ENCODE peak calls at places on chromosomes 6 and 20, in six cellular contexts. G is foreskin fibroblast, C is keratinocyte, F is hepatocyte, R is cardiac fibroblast, I is IMR-90. N is an unnamed sample.

GRCh38 chr20:61499859-61500258 is 247.8 kb downstream of the CDH4 start:
- DNase-seq in G (peak), C (no peak), F (peak), R (peak), I (peak), N (no peak)

GRCh38 chr6:87656857-87657256 is 45.2 kb downstream of the AKIRIN2 start:
- DNase-seq in G (no peak), C (no peak), F (no peak), R (peak), I (no peak), N (no peak)

GRCh38 chr20:17610566-17611289 is 40.9 kb downstream of the DSTN start:
- DNase-seq in G (no peak), C (no peak), F (no peak), R (no peak), I (no peak), N (no peak)

GRCh38 chr6:73388800-73389512 is 5.7 kb upstream of the DDX43 start:
- DNase-seq in G (peak), C (no peak), F (peak), R (peak), I (peak), N (peak)

GRCh38 chr6:1285589-1286340 is 26.1 kb upstream of the FOXQ1 start:
- DNase-seq in G (peak), C (no peak), F (peak), R (peak), I (peak), N (no peak)

GRCh38 chr6:150286919-150287318 is 81.9 kb upstream of the IYD start:
- DNase-seq in G (no peak), C (no peak), F (no peak), R (no peak), I (peak), N (no peak)

GRCh38 chr6:1170793-1171192 is 141.1 kb upstream of the FOXQ1 start:
- DNase-seq in G (no peak), C (no peak), F (peak), R (no peak), I (no peak), N (no peak)

GRCh38 chr6:235763-236360 is 56.4 kb upstream of the DUSP22 start:
- DNase-seq in G (no peak), C (no peak), F (no peak), R (peak), I (peak), N (no peak)

GRCh38 chr20:33660685-33661058 is 1.5 kb upstream of the C20orf144 start:
- DNase-seq in G (no peak), C (no peak), F (no peak), R (no peak), I (no peak), N (no peak)

GRCh38 chr20:23637282-23638221 is at the start of gene CST3:
- DNase-seq in G (peak), C (no peak), F (peak), R (peak), I (peak), N (peak)

GRCh38 chr20:51629399-51630058 is 87.0 kb upstream of the NFATC2 start:
- DNase-seq in G (no peak), C (no peak), F (no peak), R (no peak), I (no peak), N (no peak)

GRCh38 chr6:106134906-106135634 is 48.9 kb downstream of the PRDM1 start:
- DNase-seq in G (peak), C (no peak), F (peak), R (peak), I (no peak), N (peak)

GRCh38 chr20:10558635-10559187 is 115.1 kb downstream of the JAG1 start:
- DNase-seq in G (peak), C (peak), F (no peak), R (peak), I (peak), N (no peak)

GRCh38 chr6:35019171-35019570 is 122.0 kb downstream of the TCP11 start:
- DNase-seq in G (no peak), C (no peak), F (no peak), R (no peak), I (no peak), N (no peak)

GRCh38 chr20:56516631-56517030 is 7.9 kb upstream of the FAM209A start:
- DNase-seq in G (no peak), C (no peak), F (no peak), R (no peak), I (no peak), N (no peak)

GRCh38 chr6:152301806-152302568 is 335.2 kb downstream of the SYNE1 start:
- DNase-seq in G (peak), C (peak), F (peak), R (peak), I (peak), N (peak)

GRCh38 chr6:2990179-2990931 is 9.3 kb upstream of the NQO2 start:
- DNase-seq in G (no peak), C (no peak), F (peak), R (peak), I (no peak), N (peak)

GRCh38 chr6:170083236-170084051 is 207.4 kb downstream of the DLL1 start:
- DNase-seq in G (no peak), C (no peak), F (no peak), R (no peak), I (no peak), N (no peak)

GRCh38 chr20:51807864-51808263 is 5.5 kb upstream of the SALL4 start:
- DNase-seq in G (no peak), C (no peak), F (no peak), R (no peak), I (peak), N (no peak)

GRCh38 chr6:108589244-108589730 is 28.6 kb downstream of the FOXO3 start:
- DNase-seq in G (peak), C (no peak), F (peak), R (peak), I (peak), N (peak)

GRCh38 chr6:104166055-104166668 is 693.6 kb downstream of the HACE1 start:
- DNase-seq in G (no peak), C (no peak), F (no peak), R (no peak), I (no peak), N (no peak)

GRCh38 chr6:46948699-46949098 is 27.0 kb upstream of the ADGRF5 start:
- DNase-seq in G (no peak), C (no peak), F (no peak), R (peak), I (no peak), N (no peak)

GRCh38 chr6:73074175-73074574 is 151.1 kb downstream of the KHDC1L start:
- DNase-seq in G (peak), C (no peak), F (no peak), R (peak), I (peak), N (no peak)

GRCh38 chr20:50027611-50028105 is 44.9 kb downstream of the SNAI1 start:
- DNase-seq in G (peak), C (no peak), F (peak), R (peak), I (peak), N (peak)

GRCh38 chr6:5025911-5026819 is 22.3 kb upstream of the RPP40 start:
- DNase-seq in G (no peak), C (no peak), F (peak), R (peak), I (peak), N (peak)

GRCh38 chr6:112008482-112008881 is 45.4 kb upstream of the CCN6 start:
- DNase-seq in G (no peak), C (no peak), F (no peak), R (no peak), I (peak), N (no peak)

GRCh38 chr20:56922497-56922896 is 293.4 kb downstream of the TFAP2C start:
- DNase-seq in G (no peak), C (no peak), F (no peak), R (no peak), I (no peak), N (no peak)

GRCh38 chr6:34656378-34657036 is 40.1 kb downstream of the ILRUN start:
- DNase-seq in G (peak), C (no peak), F (peak), R (peak), I (peak), N (peak)

GRCh38 chr20:10314198-10314597 is 95.6 kb downstream of the SNAP25 start:
- DNase-seq in G (peak), C (no peak), F (no peak), R (peak), I (peak), N (no peak)

GRCh38 chr20:38447251-38447661 is 12.1 kb upstream of the SNHG17 start:
- DNase-seq in G (no peak), C (no peak), F (no peak), R (no peak), I (no peak), N (no peak)

GRCh38 chr20:38446441-38447209 is 11.5 kb upstream of the SNHG17 start:
- DNase-seq in G (peak), C (peak), F (peak), R (peak), I (peak), N (peak)

GRCh38 chr20:38449046-38449445 is 13.9 kb upstream of the SNHG17 start:
- DNase-seq in G (no peak), C (no peak), F (no peak), R (no peak), I (no peak), N (no peak)

GRCh38 chr20:38445901-38446425 is 10.8 kb upstream of the SNHG17 start:
- DNase-seq in G (no peak), C (no peak), F (no peak), R (no peak), I (no peak), N (no peak)

GRCh38 chr20:38447931-38448675 is 13.0 kb upstream of the SNHG17 start:
- DNase-seq in G (no peak), C (no peak), F (no peak), R (no peak), I (no peak), N (no peak)
- TF ChIP-seq CTCF in G (no peak), C (no peak), F (no peak), R (no peak), I (no peak), N (no peak)

GRCh38 chr6:138948028-138948427 is 40.0 kb downstream of the REPS1 start:
- DNase-seq in G (no peak), C (no peak), F (no peak), R (peak), I (no peak), N (no peak)

GRCh38 chr6:138953451-138953850 is 34.6 kb downstream of the REPS1 start:
- DNase-seq in G (peak), C (no peak), F (no peak), R (peak), I (peak), N (no peak)

GRCh38 chr6:138944412-138944811 is 43.6 kb downstream of the REPS1 start:
- DNase-seq in G (peak), C (no peak), F (no peak), R (peak), I (peak), N (peak)

GRCh38 chr6:138945354-138945753 is 42.7 kb downstream of the REPS1 start:
- DNase-seq in G (no peak), C (no peak), F (no peak), R (no peak), I (no peak), N (peak)

DNA sequence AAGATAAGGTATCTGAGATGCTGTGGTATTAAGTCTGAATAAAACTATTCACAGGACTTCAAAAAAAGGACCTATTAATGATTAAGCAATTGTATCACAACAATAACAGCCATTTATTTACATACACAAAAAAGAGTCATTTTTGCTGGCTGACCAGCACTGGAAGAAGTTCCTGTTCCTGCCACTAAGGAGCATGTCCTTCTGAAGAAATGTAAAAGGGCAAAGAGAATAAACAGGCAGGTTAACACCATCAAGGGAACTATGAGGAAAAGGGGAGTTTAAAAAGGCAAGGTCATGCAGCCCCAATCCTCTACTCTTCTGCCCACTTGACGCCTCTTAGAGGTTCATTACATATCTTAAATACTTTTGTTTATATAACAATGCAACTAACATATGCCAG is 39.3 kb downstream of the REPS1 start:
- DNase-seq in G (no peak), C (no peak), F (no peak), R (no peak), I (no peak), N (no peak)
- TF ChIP-seq CTCF in G (no peak), C (no peak), F (no peak), R (peak), I (no peak), N (no peak)

GRCh38 chr20:62624719-62625455 is 17.4 kb upstream of the SLCO4A1 start:
- DNase-seq in G (no peak), C (no peak), F (no peak), R (no peak), I (no peak), N (no peak)

GRCh38 chr20:62622178-62622876 is 20.0 kb upstream of the SLCO4A1 start:
- DNase-seq in G (no peak), C (no peak), F (no peak), R (no peak), I (no peak), N (no peak)

GRCh38 chr20:62622877-62623487 is 19.3 kb upstream of the SLCO4A1 start:
- DNase-seq in G (no peak), C (no peak), F (no peak), R (no peak), I (no peak), N (no peak)

GRCh38 chr20:62624325-62624690 is 18.0 kb upstream of the SLCO4A1 start:
- DNase-seq in G (no peak), C (no peak), F (peak), R (no peak), I (no peak), N (peak)

DNA sequence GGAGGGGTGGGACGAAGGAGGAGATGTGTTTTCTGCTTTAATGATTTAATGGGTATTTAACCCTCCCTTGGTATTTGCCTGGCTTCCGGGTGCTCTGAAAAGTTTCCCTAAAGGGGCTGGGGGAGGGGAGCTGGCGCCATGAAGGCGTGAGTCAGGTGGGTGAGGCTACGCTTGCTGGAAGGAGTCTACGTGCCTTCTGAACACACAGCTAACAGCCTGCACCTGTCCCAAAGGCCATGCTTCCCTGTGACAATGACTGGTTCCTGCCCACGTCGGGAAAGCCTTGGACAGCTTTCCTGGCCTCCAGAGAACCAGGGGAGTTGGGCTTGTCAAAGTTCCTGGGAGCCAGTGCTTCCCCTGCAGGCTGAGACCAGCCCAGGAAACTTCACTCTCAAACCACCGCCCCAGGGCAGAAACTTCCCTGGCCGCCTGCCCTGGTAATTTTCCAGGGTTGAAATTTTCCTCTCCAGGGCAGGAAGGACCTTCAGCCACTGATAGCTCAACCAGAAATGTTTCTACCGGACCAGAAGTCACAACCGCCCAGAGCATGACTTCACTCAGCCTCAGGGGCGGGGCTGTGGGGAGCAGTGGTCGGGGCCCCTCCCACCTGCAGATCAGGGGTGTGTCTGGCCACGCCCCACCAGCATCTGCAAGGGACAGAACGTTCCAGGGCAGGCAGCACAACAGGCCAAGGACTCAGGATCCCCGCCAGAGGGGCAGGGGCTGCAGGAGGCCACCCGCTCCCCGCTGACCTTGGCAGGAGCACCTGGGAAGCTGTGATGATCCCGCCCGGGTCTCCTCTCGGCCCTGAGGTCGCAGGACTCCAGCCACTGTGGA is 18.6 kb upstream of the SLCO4A1 start:
- DNase-seq in G (peak), C (peak), F (peak), R (peak), I (peak), N (peak)
- TF ChIP-seq CTCF in G (no peak), C (no peak), F (no peak), R (peak), I (no peak), N (no peak)

GRCh38 chr20:45336530-45337366 is 11.5 kb downstream of the SDC4 start:
- DNase-seq in G (peak), C (no peak), F (peak), R (peak), I (peak), N (no peak)
- TF ChIP-seq CTCF in G (no peak), C (no peak), F (no peak), R (no peak), I (no peak), N (no peak)

GRCh38 chr20:2340136-2340535 is 40.6 kb upstream of the TGM6 start:
- DNase-seq in G (no peak), C (no peak), F (no peak), R (no peak), I (no peak), N (no peak)
- TF ChIP-seq CTCF in G (no peak), C (no peak), F (no peak), R (no peak), I (no peak), N (no peak)

DNA sequence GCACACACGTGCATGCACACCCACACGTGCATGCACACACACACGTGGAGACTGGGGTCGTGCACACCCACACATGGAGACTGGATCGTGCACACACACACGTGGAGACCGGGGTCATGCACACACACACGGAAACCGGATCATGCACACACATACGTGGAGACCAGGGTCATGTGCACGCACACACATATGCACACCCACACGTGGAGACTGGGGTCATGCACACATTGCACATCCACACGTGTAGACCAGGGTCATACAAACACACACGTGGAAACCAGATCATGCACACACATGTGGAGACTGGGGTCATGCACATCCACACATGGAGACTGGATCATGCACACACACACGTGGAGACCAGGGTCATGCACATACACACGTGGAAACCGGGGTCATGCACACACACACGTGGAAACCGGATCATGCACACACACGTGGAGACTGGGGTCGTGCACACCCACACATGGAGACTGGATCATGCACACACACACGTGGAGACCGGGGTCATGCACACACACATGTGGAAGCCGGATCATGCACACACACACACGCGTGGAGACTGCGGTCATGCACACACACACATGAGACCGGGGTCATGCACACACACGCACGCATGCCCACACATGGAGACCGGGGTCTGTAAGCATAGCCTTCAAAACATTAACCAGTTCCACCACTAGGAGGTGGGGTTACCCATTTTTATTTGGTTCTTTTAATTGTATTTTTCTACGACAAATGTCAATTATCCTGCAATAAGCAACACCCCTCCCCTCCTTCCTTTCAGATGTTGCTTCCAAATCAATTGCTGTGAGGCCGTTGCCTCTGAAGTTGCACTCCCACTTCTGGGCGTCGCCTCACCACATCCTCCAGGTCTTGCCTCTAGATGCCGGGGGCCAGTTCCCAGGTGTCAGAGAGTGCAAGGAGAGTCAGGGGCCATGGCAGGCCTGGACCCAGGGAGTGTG is 95.8 kb downstream of the TMEM242 start:
- DNase-seq in G (no peak), C (no peak), F (no peak), R (peak), I (no peak), N (peak)
- TF ChIP-seq CTCF in G (peak), C (peak), F (no peak), R (peak), I (peak), N (peak)

GRCh38 chr6:128413291-128413690 is 107.1 kb downstream of the PTPRK start:
- DNase-seq in G (no peak), C (no peak), F (no peak), R (no peak), I (no peak), N (no peak)
- TF ChIP-seq CTCF in G (no peak), C (no peak), F (no peak), R (no peak), I (no peak), N (no peak)

GRCh38 chr6:11263185-11263817 is 30.8 kb upstream of the NEDD9 start:
- DNase-seq in G (peak), C (no peak), F (peak), R (peak), I (peak), N (peak)

GRCh38 chr6:11265932-11266331 is 33.5 kb upstream of the NEDD9 start:
- DNase-seq in G (no peak), C (no peak), F (no peak), R (no peak), I (no peak), N (no peak)

GRCh38 chr6:11262231-11262630 is 29.8 kb upstream of the NEDD9 start:
- DNase-seq in G (no peak), C (no peak), F (no peak), R (no peak), I (no peak), N (no peak)

GRCh38 chr6:11260249-11261038 is 28.0 kb upstream of the NEDD9 start:
- DNase-seq in G (no peak), C (no peak), F (no peak), R (no peak), I (no peak), N (no peak)

GRCh38 chr6:11264100-11264499 is 31.6 kb upstream of the NEDD9 start:
- DNase-seq in G (no peak), C (no peak), F (no peak), R (no peak), I (no peak), N (no peak)
- TF ChIP-seq CTCF in G (no peak), C (no peak), F (no peak), R (no peak), I (no peak), N (no peak)

GRCh38 chr6:143252961-143253360 is 192.3 kb downstream of the AIG1 start:
- DNase-seq in G (no peak), C (no peak), F (no peak), R (no peak), I (no peak), N (no peak)

GRCh38 chr6:143248359-143248758 is 187.7 kb downstream of the AIG1 start:
- DNase-seq in G (no peak), C (no peak), F (no peak), R (no peak), I (no peak), N (no peak)

GRCh38 chr6:143247586-143247985 is 186.9 kb downstream of the AIG1 start:
- DNase-seq in G (no peak), C (no peak), F (no peak), R (no peak), I (no peak), N (no peak)

GRCh38 chr6:143253630-143254029 is 192.9 kb downstream of the AIG1 start:
- DNase-seq in G (no peak), C (no peak), F (no peak), R (no peak), I (peak), N (no peak)

GRCh38 chr6:143251288-143251687 is 190.6 kb downstream of the AIG1 start:
- DNase-seq in G (no peak), C (no peak), F (no peak), R (no peak), I (no peak), N (no peak)
- TF ChIP-seq CTCF in G (no peak), C (no peak), F (no peak), R (no peak), I (no peak), N (no peak)

N was measured in Calu3.